ENCODE peak calls at places on chromosomes 16 and 17, in nine cellular contexts. Z, K, A, I, Y, E, C, S and Q are unnamed samples.

GRCh38 chr17:38449364-38449763 is 21.1 kb downstream of the ARHGAP23 start:
- DNase-seq in Z (no peak), K (peak; percentile 76), A (peak; percentile 80), I (peak; percentile 87), Y (no peak), E (no peak), C (no peak), S (no peak), Q (no peak)

GRCh38 chr17:50534222-50534978 is 1.9 kb downstream of the EPN3 start:
- DNase-seq in Z (no peak), K (peak; percentile 66), A (peak; percentile 70), I (no peak), Y (no peak), E (no peak), C (no peak), S (no peak), Q (no peak)

GRCh38 chr16:47019563-47019962 is 46.1 kb upstream of the DNAJA2 start:
- DNase-seq in Z (no peak), K (no peak), A (no peak), I (no peak), Y (no peak), E (no peak), C (no peak), S (no peak), Q (no peak)

GRCh38 chr17:67833946-67834631 is 8.8 kb downstream of the BPTF start:
- DNase-seq in Z (no peak), K (no peak), A (peak; percentile 27), I (no peak), Y (no peak), E (no peak), C (no peak), S (no peak), Q (no peak)

GRCh38 chr17:725746-726145 is 6.7 kb upstream of the TLCD3A start:
- DNase-seq in Z (no peak), K (no peak), A (peak; percentile 47), I (no peak), Y (no peak), E (no peak), C (no peak), S (no peak), Q (no peak)

GRCh38 chr16:89297156-89297869 is 79.8 kb downstream of the ZNF778 start:
- DNase-seq in Z (no peak), K (no peak), A (no peak), I (no peak), Y (no peak), E (no peak), C (no peak), S (no peak), Q (no peak)

GRCh38 chr17:17959520-17960361 is 12.5 kb downstream of the TOM1L2 start:
- DNase-seq in Z (no peak), K (no peak), A (no peak), I (no peak), Y (no peak), E (no peak), C (peak; percentile 81), S (no peak), Q (no peak)

GRCh38 chr16:11582157-11582814 is 4.4 kb downstream of the LITAF start:
- DNase-seq in Z (no peak), K (no peak), A (no peak), I (no peak), Y (no peak), E (no peak), C (peak; percentile 67), S (no peak), Q (no peak)

GRCh38 chr17:4510615-4510941 is 11.9 kb downstream of the SPNS2 start:
- DNase-seq in Z (no peak), K (no peak), A (no peak), I (no peak), Y (no peak), E (no peak), C (no peak), S (no peak), Q (no peak)

GRCh38 chr17:45883063-45883462 is 11.3 kb upstream of the MAPT start:
- DNase-seq in Z (no peak), K (no peak), A (no peak), I (no peak), Y (no peak), E (no peak), C (no peak), S (no peak), Q (no peak)

GRCh38 chr16:79213214-79213613 is 387.3 kb downstream of the MAF start:
- DNase-seq in Z (no peak), K (peak; percentile 66), A (no peak), I (no peak), Y (no peak), E (no peak), C (no peak), S (no peak), Q (no peak)

GRCh38 chr17:1943432-1943802 is 81.7 kb downstream of the RTN4RL1 start:
- DNase-seq in Z (no peak), K (no peak), A (no peak), I (no peak), Y (no peak), E (no peak), C (no peak), S (no peak), Q (no peak)